ENCODE peak calls at places on chromosomes 6 and 20, in four cellular contexts. One of them, this sample, is unnamed.

GRCh38 chr6:123193298-123193697 is 197.3 kb downstream of the CLVS2 start:
- DNase-seq in cardiac muscle cell: no peak
- DNase-seq in fibroblast of lung: no peak
- DNase-seq in endodermal cell: no peak
- DNase-seq in this sample: no peak

GRCh38 chr6:87718662-87719433 is 16.8 kb upstream of the AKIRIN2 start:
- DNase-seq in cardiac muscle cell: peak
- DNase-seq in fibroblast of lung: peak
- DNase-seq in endodermal cell: no peak
- DNase-seq in this sample: no peak

GRCh38 chr20:45518282-45518681 is 2.9 kb upstream of the SPINT3 start:
- DNase-seq in cardiac muscle cell: no peak
- DNase-seq in fibroblast of lung: no peak
- DNase-seq in endodermal cell: no peak
- DNase-seq in this sample: no peak

GRCh38 chr6:73968358-73968757 is 272.4 kb downstream of the CD109 start:
- DNase-seq in cardiac muscle cell: no peak
- DNase-seq in fibroblast of lung: peak
- DNase-seq in endodermal cell: no peak
- DNase-seq in this sample: no peak

GRCh38 chr6:11869656-11870340 is 91.2 kb upstream of the ADTRP start:
- DNase-seq in cardiac muscle cell: peak
- DNase-seq in fibroblast of lung: peak
- DNase-seq in endodermal cell: no peak
- DNase-seq in this sample: peak

GRCh38 chr6:81023007-81023582 is 729.4 kb downstream of the TENT5A start:
- DNase-seq in cardiac muscle cell: no peak
- DNase-seq in fibroblast of lung: peak
- DNase-seq in endodermal cell: no peak
- DNase-seq in this sample: no peak

GRCh38 chr6:156557269-156557885 is 219.8 kb upstream of the ARID1B start:
- DNase-seq in cardiac muscle cell: peak
- DNase-seq in fibroblast of lung: peak
- DNase-seq in endodermal cell: peak
- DNase-seq in this sample: peak

GRCh38 chr6:71887006-71887743 is 825 bp downstream of the RIMS1 start:
- DNase-seq in cardiac muscle cell: peak
- DNase-seq in fibroblast of lung: no peak
- DNase-seq in endodermal cell: no peak
- DNase-seq in this sample: no peak

GRCh38 chr20:20859510-20859909 is 147.1 kb upstream of the RALGAPA2 start:
- DNase-seq in cardiac muscle cell: no peak
- DNase-seq in fibroblast of lung: no peak
- DNase-seq in endodermal cell: no peak
- DNase-seq in this sample: no peak

DNA sequence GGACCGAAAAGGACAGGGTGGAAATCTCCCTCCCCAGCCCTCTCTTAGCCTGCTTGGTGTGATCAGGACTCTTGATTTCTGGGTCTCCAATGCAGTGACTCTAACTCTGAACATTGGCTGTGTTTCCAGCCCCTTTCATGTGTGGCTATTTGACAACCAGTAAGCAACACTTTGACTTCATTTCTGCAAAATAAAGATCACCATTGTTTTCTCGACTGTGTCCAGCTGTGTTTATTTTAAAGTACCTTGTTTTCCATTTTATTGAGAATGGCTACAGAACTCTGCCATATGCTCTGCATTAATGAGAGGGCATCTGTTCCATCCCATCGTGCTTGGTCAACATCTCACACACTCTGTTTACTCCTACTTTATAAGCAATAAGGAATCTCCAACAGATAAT is 60.9 kb upstream of the TAGAP start:
- DNase-seq in cardiac muscle cell: no peak
- DNase-seq in fibroblast of lung: no peak
- DNase-seq in endodermal cell: no peak
- DNase-seq in this sample: no peak
- H3K27ac ChIP-seq in cardiac muscle cell: no peak
- H3K27ac ChIP-seq in fibroblast of lung: no peak
- H3K27ac ChIP-seq in endodermal cell: no peak
- H3K27ac ChIP-seq in this sample: no peak

GRCh38 chr6:111871207-111871606 is 2.0 kb downstream of the FYN start:
- DNase-seq in cardiac muscle cell: no peak
- DNase-seq in fibroblast of lung: no peak
- DNase-seq in endodermal cell: no peak
- DNase-seq in this sample: no peak
- H3K4me3 ChIP-seq in cardiac muscle cell: peak
- H3K4me3 ChIP-seq in fibroblast of lung: peak
- H3K4me3 ChIP-seq in endodermal cell: peak
- H3K4me3 ChIP-seq in this sample: peak

GRCh38 chr6:31597006-31597405 is 4.2 kb upstream of the NCR3 start:
- DNase-seq in cardiac muscle cell: peak
- DNase-seq in fibroblast of lung: peak
- DNase-seq in endodermal cell: no peak
- DNase-seq in this sample: no peak

GRCh38 chr6:31586596-31586995 is 519 bp downstream of the LST1 start:
- DNase-seq in cardiac muscle cell: no peak
- DNase-seq in fibroblast of lung: no peak
- DNase-seq in endodermal cell: no peak
- DNase-seq in this sample: no peak

GRCh38 chr6:31588871-31589650 is 3.0 kb downstream of the LST1 start:
- DNase-seq in cardiac muscle cell: peak
- DNase-seq in fibroblast of lung: no peak
- DNase-seq in endodermal cell: no peak
- DNase-seq in this sample: no peak

GRCh38 chr6:31587791-31588777 is 2.0 kb downstream of the LST1 start:
- DNase-seq in cardiac muscle cell: no peak
- DNase-seq in fibroblast of lung: no peak
- DNase-seq in endodermal cell: no peak
- DNase-seq in this sample: no peak

DNA sequence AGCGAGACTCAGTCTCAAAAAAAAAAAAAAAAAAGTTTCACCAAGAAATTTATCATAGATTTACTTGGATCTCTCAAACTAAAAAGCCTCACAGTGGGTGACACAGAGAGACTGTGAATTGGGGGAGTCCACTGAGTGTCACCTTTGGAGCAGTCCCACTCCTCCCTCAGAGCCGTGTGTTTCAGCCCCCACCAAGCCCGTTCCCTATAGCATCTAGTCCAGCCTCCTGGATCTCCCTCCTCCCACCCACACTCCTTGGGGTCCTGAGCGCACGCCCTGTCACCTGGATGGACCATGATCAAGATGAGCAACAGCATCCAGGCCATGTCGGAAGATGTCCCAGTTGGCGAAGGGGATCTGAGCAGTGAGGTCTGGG is 422 bp downstream of the NCR3 start:
- DNase-seq in cardiac muscle cell: no peak
- DNase-seq in fibroblast of lung: no peak
- DNase-seq in endodermal cell: no peak
- DNase-seq in this sample: no peak
- H3K27ac ChIP-seq in cardiac muscle cell: no peak
- H3K27ac ChIP-seq in fibroblast of lung: no peak
- H3K27ac ChIP-seq in endodermal cell: no peak
- H3K27ac ChIP-seq in this sample: no peak

DNA sequence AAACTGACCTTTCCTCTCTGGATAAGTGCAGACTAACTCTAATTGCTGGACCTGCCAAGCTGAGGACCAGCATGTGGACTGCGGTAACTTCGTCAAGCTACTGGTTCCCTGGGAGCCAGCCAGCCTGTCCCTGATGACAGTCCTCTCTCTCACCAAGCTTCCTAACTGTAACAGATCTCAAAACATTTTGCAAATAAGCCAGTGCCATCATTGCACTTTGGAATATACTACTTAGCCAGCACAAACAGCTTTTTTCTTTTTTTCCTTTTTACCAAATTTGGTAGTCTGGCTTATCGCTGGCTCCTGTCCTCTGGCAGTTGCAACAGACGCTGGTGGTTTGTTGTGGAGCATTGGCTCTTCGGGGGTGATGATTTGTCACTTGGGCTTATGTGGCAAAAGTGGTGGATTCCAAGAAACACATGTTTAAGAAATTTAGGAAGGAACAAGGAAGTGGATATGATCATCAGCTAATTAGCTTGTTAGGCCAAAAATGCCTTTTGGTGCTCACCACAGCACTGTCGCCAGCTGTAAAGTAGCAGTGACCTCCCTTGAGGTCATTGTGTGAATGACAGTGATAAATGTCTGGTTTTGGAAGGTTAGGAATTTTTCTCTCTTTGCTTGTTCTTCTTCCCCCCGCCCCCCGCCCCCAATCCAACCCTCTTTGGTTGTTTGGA is 171.7 kb downstream of the CLIC5 start:
- DNase-seq in cardiac muscle cell: peak
- DNase-seq in fibroblast of lung: peak
- DNase-seq in endodermal cell: no peak
- DNase-seq in this sample: no peak
- H3K4me3 ChIP-seq in cardiac muscle cell: no peak
- H3K4me3 ChIP-seq in fibroblast of lung: no peak
- H3K4me3 ChIP-seq in endodermal cell: no peak
- H3K4me3 ChIP-seq in this sample: no peak

GRCh38 chr6:43434441-43434840 is 7.1 kb downstream of the ABCC10 start:
- DNase-seq in cardiac muscle cell: no peak
- DNase-seq in fibroblast of lung: no peak
- DNase-seq in endodermal cell: no peak
- DNase-seq in this sample: no peak

GRCh38 chr6:43434943-43435342 is 7.6 kb downstream of the ABCC10 start:
- DNase-seq in cardiac muscle cell: no peak
- DNase-seq in fibroblast of lung: no peak
- DNase-seq in endodermal cell: no peak
- DNase-seq in this sample: no peak

GRCh38 chr6:43435682-43436437 is 8.5 kb downstream of the ABCC10 start:
- DNase-seq in cardiac muscle cell: no peak
- DNase-seq in fibroblast of lung: no peak
- DNase-seq in endodermal cell: no peak
- DNase-seq in this sample: no peak

GRCh38 chr6:43437700-43438099 is 10.4 kb downstream of the ABCC10 start:
- DNase-seq in cardiac muscle cell: no peak
- DNase-seq in fibroblast of lung: no peak
- DNase-seq in endodermal cell: no peak
- DNase-seq in this sample: no peak

DNA sequence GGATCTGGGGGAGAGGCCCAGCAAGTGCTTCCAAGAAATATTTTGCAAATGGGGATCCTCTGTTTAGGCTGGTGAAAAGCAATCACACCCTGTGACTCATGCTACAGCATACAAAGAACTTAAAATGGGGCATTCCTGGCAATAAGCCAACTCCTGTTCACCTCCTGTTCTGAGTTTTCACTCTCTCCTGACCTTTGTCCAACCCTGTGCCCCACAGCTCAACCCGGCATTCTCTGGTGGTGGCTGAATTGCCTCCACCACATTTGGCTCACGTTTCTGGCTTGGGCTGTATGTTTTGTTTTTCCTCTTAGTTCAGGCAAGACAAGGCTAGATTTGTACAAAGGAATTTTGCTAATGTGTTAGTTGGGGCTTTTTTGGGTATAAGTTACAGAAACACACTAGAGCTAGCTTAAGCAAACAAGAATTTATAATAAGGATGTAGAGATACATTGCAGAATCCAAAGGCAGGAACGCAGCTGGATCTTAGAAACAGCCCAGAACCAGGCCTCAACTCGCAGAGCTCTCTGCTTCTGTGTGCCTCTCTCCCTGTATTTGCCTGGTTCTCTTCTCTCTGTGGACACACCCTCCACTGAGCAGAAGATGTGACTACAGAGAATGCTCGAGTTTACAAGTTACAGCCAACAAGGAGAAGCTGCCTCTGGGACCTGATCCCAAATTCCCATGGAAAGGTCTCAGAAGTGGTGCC is 9.4 kb downstream of the ABCC10 start:
- DNase-seq in cardiac muscle cell: peak
- DNase-seq in fibroblast of lung: peak
- DNase-seq in endodermal cell: no peak
- DNase-seq in this sample: no peak
- H3K27ac ChIP-seq in cardiac muscle cell: peak
- H3K27ac ChIP-seq in fibroblast of lung: peak
- H3K27ac ChIP-seq in endodermal cell: no peak
- H3K27ac ChIP-seq in this sample: no peak

GRCh38 chr20:62923669-62924566 is 2.4 kb downstream of the DIDO1 start:
- DNase-seq in cardiac muscle cell: no peak
- DNase-seq in fibroblast of lung: no peak
- DNase-seq in endodermal cell: no peak
- DNase-seq in this sample: no peak
- H3K4me3 ChIP-seq in cardiac muscle cell: no peak
- H3K4me3 ChIP-seq in fibroblast of lung: peak
- H3K4me3 ChIP-seq in endodermal cell: peak
- H3K4me3 ChIP-seq in this sample: peak

GRCh38 chr6:158018851-158019361 is 37.2 kb downstream of the SYNJ2 start:
- DNase-seq in cardiac muscle cell: peak
- DNase-seq in fibroblast of lung: peak
- DNase-seq in endodermal cell: no peak
- DNase-seq in this sample: no peak
- H3K27ac ChIP-seq in cardiac muscle cell: no peak
- H3K27ac ChIP-seq in fibroblast of lung: peak
- H3K27ac ChIP-seq in endodermal cell: no peak
- H3K27ac ChIP-seq in this sample: no peak

DNA sequence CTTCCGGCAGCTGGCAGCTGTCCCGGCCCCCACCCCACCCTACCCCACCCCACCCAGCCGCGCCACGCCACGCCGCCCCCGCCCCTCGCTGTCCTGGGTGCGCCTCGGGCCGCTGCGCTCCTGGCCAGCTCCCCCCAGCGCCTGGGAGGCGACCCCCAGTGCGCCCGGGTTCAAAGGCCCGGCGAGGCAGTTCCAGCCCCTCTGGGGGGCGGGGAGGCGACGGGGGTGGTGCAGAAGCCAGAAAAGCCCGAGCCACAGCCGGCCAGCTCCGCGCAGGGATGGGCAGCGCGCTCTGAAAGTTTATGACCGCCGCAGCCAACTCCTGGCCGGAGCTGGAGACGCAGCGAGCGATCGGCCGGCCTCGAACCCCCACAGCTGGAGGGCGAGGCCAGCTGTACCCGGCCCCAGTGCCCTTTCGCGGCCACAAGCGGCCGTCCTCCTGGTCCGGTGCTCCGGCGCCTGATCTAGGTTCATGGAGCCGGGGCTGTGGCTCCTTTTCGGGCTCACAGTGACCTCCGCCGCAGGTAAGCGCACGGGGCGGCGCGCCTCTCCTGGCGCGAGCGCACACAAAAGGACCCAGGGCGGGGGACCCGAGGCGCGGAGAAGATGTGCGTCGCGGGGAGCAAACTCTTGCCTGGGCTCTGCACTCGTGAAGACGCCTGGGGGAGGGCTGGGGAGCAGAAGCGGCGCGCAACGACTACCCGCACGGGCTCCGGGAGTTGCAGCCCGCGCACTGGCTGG is at the start of gene EDN3:
- DNase-seq in cardiac muscle cell: no peak
- DNase-seq in fibroblast of lung: no peak
- DNase-seq in endodermal cell: peak
- DNase-seq in this sample: no peak
- H3K4me3 ChIP-seq in cardiac muscle cell: no peak
- H3K4me3 ChIP-seq in fibroblast of lung: no peak
- H3K4me3 ChIP-seq in endodermal cell: peak
- H3K4me3 ChIP-seq in this sample: no peak